ENCODE peak calls at places on chromosomes 16 and 17, in five cellular contexts. M, E, J, W and G are unnamed samples.

GRCh38 chr16:24701521-24701951 is 27.9 kb upstream of the TNRC6A start:
- DNase-seq in M (no peak), E (no peak), J (no peak), W (no peak), G (no peak)

GRCh38 chr17:82317394-82318168 is at the start of gene CD7:
- DNase-seq in M (no peak), E (peak), J (no peak), W (no peak), G (no peak)

GRCh38 chr17:63589646-63590045 is 11.0 kb upstream of the TACO1 start:
- DNase-seq in M (no peak), E (no peak), J (no peak), W (no peak), G (no peak)

GRCh38 chr17:14373587-14374259 is 72.8 kb downstream of the HS3ST3B1 start:
- DNase-seq in M (no peak), E (no peak), J (no peak), W (peak), G (peak)

GRCh38 chr17:17919169-17920107 is 52.8 kb downstream of the TOM1L2 start:
- DNase-seq in M (peak), E (peak), J (peak), W (no peak), G (peak)

GRCh38 chr17:4744999-4745969 is 5.6 kb upstream of the CXCL16 start:
- DNase-seq in M (no peak), E (no peak), J (no peak), W (no peak), G (no peak)

GRCh38 chr17:66431080-66431795 is 128.8 kb downstream of the PRKCA start:
- DNase-seq in M (no peak), E (no peak), J (no peak), W (peak), G (no peak)

GRCh38 chr17:69501591-69502468 is 87.3 kb downstream of the MAP2K6 start:
- DNase-seq in M (no peak), E (no peak), J (peak), W (no peak), G (peak)

GRCh38 chr16:19853132-19853972 is 31.3 kb downstream of the GPRC5B start:
- DNase-seq in M (no peak), E (no peak), J (no peak), W (no peak), G (no peak)

GRCh38 chr16:8370374-8371015 is 219.8 kb downstream of the TMEM114 start:
- DNase-seq in M (no peak), E (no peak), J (no peak), W (no peak), G (peak)

GRCh38 chr17:78665952-78666920 is 89.0 kb upstream of the DNAH17 start:
- DNase-seq in M (peak), E (peak), J (no peak), W (no peak), G (no peak)

GRCh38 chr16:75385507-75386152 is 47.7 kb downstream of the CFDP1 start:
- DNase-seq in M (no peak), E (no peak), J (peak), W (peak), G (peak)

GRCh38 chr16:81610144-81610842 is 165.7 kb downstream of the CMIP start:
- DNase-seq in M (no peak), E (no peak), J (no peak), W (no peak), G (peak)

GRCh38 chr17:37131670-37132620 is 183.2 kb downstream of the AATF start:
- DNase-seq in M (no peak), E (no peak), J (no peak), W (no peak), G (no peak)

GRCh38 chr17:45046536-45047125 is 4.8 kb downstream of the DCAKD start:
- DNase-seq in M (no peak), E (no peak), J (no peak), W (no peak), G (no peak)

GRCh38 chr17:81139428-81139827 is 25.9 kb upstream of the PVALEF start:
- DNase-seq in M (no peak), E (no peak), J (no peak), W (no peak), G (no peak)

GRCh38 chr17:41621916-41622315 is 2.5 kb downstream of the KRT17 start:
- DNase-seq in M (no peak), E (no peak), J (no peak), W (no peak), G (no peak)

GRCh38 chr16:4215106-4215505 is 26.8 kb downstream of the SRL start:
- DNase-seq in M (no peak), E (no peak), J (no peak), W (no peak), G (no peak)

GRCh38 chr17:60278237-60278636 is 113.7 kb downstream of the USP32 start:
- DNase-seq in M (no peak), E (no peak), J (no peak), W (no peak), G (no peak)

GRCh38 chr16:81786321-81786720 is 7.2 kb downstream of the PLCG2 start:
- DNase-seq in M (no peak), E (no peak), J (no peak), W (no peak), G (no peak)

GRCh38 chr17:17146791-17147406 is 59.2 kb downstream of the PLD6 start:
- DNase-seq in M (no peak), E (peak), J (no peak), W (no peak), G (no peak)

GRCh38 chr17:28567604-28568003 is 3.7 kb downstream of the PIGS start:
- DNase-seq in M (no peak), E (no peak), J (no peak), W (no peak), G (no peak)

GRCh38 chr16:73289232-73289631 is 241.3 kb upstream of the ZFHX3 start:
- DNase-seq in M (no peak), E (no peak), J (no peak), W (no peak), G (no peak)

GRCh38 chr17:9647014-9647413 is 1.7 kb downstream of the USP43 start:
- DNase-seq in M (no peak), E (no peak), J (no peak), W (no peak), G (no peak)

GRCh38 chr16:21614896-21615295 is 15.5 kb downstream of the METTL9 start:
- DNase-seq in M (no peak), E (no peak), J (no peak), W (no peak), G (no peak)

GRCh38 chr17:44916781-44917241 is 1.5 kb upstream of the GFAP start:
- DNase-seq in M (no peak), E (no peak), J (no peak), W (no peak), G (peak)

GRCh38 chr17:55056530-55056929 is 88.0 kb downstream of the STXBP4 start:
- DNase-seq in M (no peak), E (no peak), J (no peak), W (no peak), G (no peak)

GRCh38 chr17:78899361-78900260 is 3.4 kb downstream of the CEP295NL start:
- DNase-seq in M (no peak), E (no peak), J (no peak), W (no peak), G (no peak)

GRCh38 chr17:6172642-6173330 is 102.6 kb downstream of the WSCD1 start:
- DNase-seq in M (no peak), E (no peak), J (no peak), W (no peak), G (no peak)

GRCh38 chr17:42135664-42136653 is 13.4 kb downstream of the HSPB9 start:
- DNase-seq in M (no peak), E (no peak), J (no peak), W (no peak), G (no peak)

GRCh38 chr16:22788190-22788530 is 25.8 kb upstream of the HS3ST2 start:
- DNase-seq in M (no peak), E (no peak), J (no peak), W (no peak), G (no peak)

GRCh38 chr17:36650096-36650764 is 48.8 kb downstream of the MRM1 start:
- DNase-seq in M (no peak), E (no peak), J (no peak), W (no peak), G (no peak)

GRCh38 chr17:16477255-16477654 is 14.7 kb downstream of the LRRC75A start:
- DNase-seq in M (no peak), E (no peak), J (peak), W (peak), G (peak)

GRCh38 chr17:58305626-58306025 is 23.0 kb downstream of the TSPOAP1 start:
- DNase-seq in M (no peak), E (no peak), J (no peak), W (no peak), G (peak)

GRCh38 chr17:27920569-27920968 is 27.4 kb upstream of the LYRM9 start:
- DNase-seq in M (no peak), E (no peak), J (no peak), W (no peak), G (no peak)